ENCODE peak calls at places on chromosomes 7 and 10, in ten cellular contexts. One of them, this sample, is unnamed.

GRCh38 chr10:59072038-59072437 is 104.4 kb upstream of the PHYHIPL start:
- DNase-seq in T-helper 2 cell: no peak
- DNase-seq in NCI-H524: no peak
- DNase-seq in cardiac fibroblast: no peak
- DNase-seq in occipital lobe: no peak
- DNase-seq in nucleus accumbens: no peak
- DNase-seq in fibroblast of lung: no peak
- DNase-seq in NCI-H510A treated with DMSO at 0.1 percent for 48 hours: no peak
- DNase-seq in GM12865: no peak
- DNase-seq in GM04504: no peak
- DNase-seq in this sample: no peak

GRCh38 chr10:10270071-10270470 is 747.6 kb upstream of the CELF2 start:
- DNase-seq in fibroblast of lung: no peak
- DNase-seq in nucleus accumbens: no peak
- DNase-seq in NCI-H510A treated with DMSO at 0.1 percent for 48 hours: no peak
- DNase-seq in occipital lobe: no peak
- DNase-seq in GM04504: no peak
- DNase-seq in T-helper 2 cell: no peak
- DNase-seq in NCI-H524: no peak
- DNase-seq in cardiac fibroblast: peak; percentile 52
- DNase-seq in GM12865: no peak
- DNase-seq in this sample: no peak

GRCh38 chr10:63554666-63555065 is 33.5 kb downstream of the REEP3 start:
- DNase-seq in fibroblast of lung: peak; percentile 99
- DNase-seq in GM04504: peak; percentile 61
- DNase-seq in cardiac fibroblast: peak; percentile 82
- DNase-seq in nucleus accumbens: no peak
- DNase-seq in occipital lobe: no peak
- DNase-seq in NCI-H524: no peak
- DNase-seq in GM12865: peak; percentile 44
- DNase-seq in NCI-H510A treated with DMSO at 0.1 percent for 48 hours: no peak
- DNase-seq in T-helper 2 cell: no peak
- DNase-seq in this sample: no peak

GRCh38 chr10:59016043-59016442 is 160.4 kb upstream of the PHYHIPL start:
- DNase-seq in GM04504: no peak
- DNase-seq in fibroblast of lung: no peak
- DNase-seq in occipital lobe: no peak
- DNase-seq in GM12865: no peak
- DNase-seq in nucleus accumbens: no peak
- DNase-seq in cardiac fibroblast: no peak
- DNase-seq in NCI-H510A treated with DMSO at 0.1 percent for 48 hours: no peak
- DNase-seq in T-helper 2 cell: no peak
- DNase-seq in NCI-H524: no peak
- DNase-seq in this sample: peak; percentile 77

GRCh38 chr7:94056796-94057207 is 52.6 kb upstream of the BET1 start:
- DNase-seq in fibroblast of lung: peak; percentile 98
- DNase-seq in nucleus accumbens: no peak
- DNase-seq in NCI-H524: no peak
- DNase-seq in occipital lobe: no peak
- DNase-seq in cardiac fibroblast: peak; percentile 83
- DNase-seq in T-helper 2 cell: no peak
- DNase-seq in NCI-H510A treated with DMSO at 0.1 percent for 48 hours: no peak
- DNase-seq in GM12865: no peak
- DNase-seq in GM04504: peak; percentile 72
- DNase-seq in this sample: no peak

GRCh38 chr10:103284170-103284569 is 7.2 kb downstream of the INA start:
- DNase-seq in T-helper 2 cell: no peak
- DNase-seq in occipital lobe: no peak
- DNase-seq in cardiac fibroblast: peak; percentile 82
- DNase-seq in nucleus accumbens: no peak
- DNase-seq in GM12865: no peak
- DNase-seq in fibroblast of lung: no peak
- DNase-seq in NCI-H524: no peak
- DNase-seq in GM04504: peak; percentile 77
- DNase-seq in NCI-H510A treated with DMSO at 0.1 percent for 48 hours: no peak
- DNase-seq in this sample: no peak

GRCh38 chr10:117684673-117685211 is 142.2 kb downstream of the EMX2 start:
- DNase-seq in occipital lobe: no peak
- DNase-seq in cardiac fibroblast: peak; percentile 2
- DNase-seq in nucleus accumbens: no peak
- DNase-seq in fibroblast of lung: no peak
- DNase-seq in T-helper 2 cell: no peak
- DNase-seq in NCI-H524: no peak
- DNase-seq in GM04504: peak; percentile 52
- DNase-seq in GM12865: peak; percentile 16
- DNase-seq in NCI-H510A treated with DMSO at 0.1 percent for 48 hours: no peak
- DNase-seq in this sample: no peak

GRCh38 chr10:124648738-124649137 is 95.4 kb downstream of the FAM53B start:
- DNase-seq in nucleus accumbens: peak; percentile 24
- DNase-seq in NCI-H524: peak; percentile 3
- DNase-seq in fibroblast of lung: peak; percentile 87
- DNase-seq in cardiac fibroblast: peak; percentile 89
- DNase-seq in GM04504: peak; percentile 71
- DNase-seq in T-helper 2 cell: peak; percentile 43
- DNase-seq in GM12865: peak; percentile 77
- DNase-seq in occipital lobe: peak; percentile 71
- DNase-seq in NCI-H510A treated with DMSO at 0.1 percent for 48 hours: peak; percentile 96
- DNase-seq in this sample: peak; percentile 92

GRCh38 chr7:1825877-1826741 is 156.0 kb downstream of the ELFN1 start:
- DNase-seq in NCI-H524: no peak
- DNase-seq in NCI-H510A treated with DMSO at 0.1 percent for 48 hours: no peak
- DNase-seq in GM04504: no peak
- DNase-seq in T-helper 2 cell: no peak
- DNase-seq in occipital lobe: no peak
- DNase-seq in cardiac fibroblast: no peak
- DNase-seq in nucleus accumbens: no peak
- DNase-seq in GM12865: no peak
- DNase-seq in fibroblast of lung: no peak
- DNase-seq in this sample: no peak

GRCh38 chr7:10756981-10757380 is 216.7 kb upstream of the PHF14 start:
- DNase-seq in NCI-H510A treated with DMSO at 0.1 percent for 48 hours: no peak
- DNase-seq in fibroblast of lung: no peak
- DNase-seq in GM04504: no peak
- DNase-seq in nucleus accumbens: no peak
- DNase-seq in cardiac fibroblast: no peak
- DNase-seq in occipital lobe: no peak
- DNase-seq in GM12865: no peak
- DNase-seq in NCI-H524: no peak
- DNase-seq in T-helper 2 cell: no peak
- DNase-seq in this sample: peak; percentile 57

GRCh38 chr7:16814987-16815386 is 10.2 kb upstream of the AGR2 start:
- DNase-seq in occipital lobe: no peak
- DNase-seq in GM12865: no peak
- DNase-seq in GM04504: no peak
- DNase-seq in cardiac fibroblast: no peak
- DNase-seq in nucleus accumbens: no peak
- DNase-seq in NCI-H524: no peak
- DNase-seq in NCI-H510A treated with DMSO at 0.1 percent for 48 hours: no peak
- DNase-seq in T-helper 2 cell: no peak
- DNase-seq in fibroblast of lung: no peak
- DNase-seq in this sample: no peak

GRCh38 chr7:31540786-31541185 is 26.9 kb downstream of the ITPRID1 start:
- DNase-seq in fibroblast of lung: no peak
- DNase-seq in occipital lobe: no peak
- DNase-seq in cardiac fibroblast: no peak
- DNase-seq in NCI-H510A treated with DMSO at 0.1 percent for 48 hours: no peak
- DNase-seq in GM04504: no peak
- DNase-seq in GM12865: no peak
- DNase-seq in NCI-H524: no peak
- DNase-seq in T-helper 2 cell: no peak
- DNase-seq in nucleus accumbens: no peak
- DNase-seq in this sample: no peak

GRCh38 chr10:119176166-119176565 is 2.4 kb downstream of the PRDX3 start:
- DNase-seq in nucleus accumbens: no peak
- DNase-seq in GM12865: no peak
- DNase-seq in fibroblast of lung: no peak
- DNase-seq in cardiac fibroblast: peak; percentile 32
- DNase-seq in GM04504: no peak
- DNase-seq in occipital lobe: no peak
- DNase-seq in NCI-H510A treated with DMSO at 0.1 percent for 48 hours: no peak
- DNase-seq in T-helper 2 cell: no peak
- DNase-seq in NCI-H524: no peak
- DNase-seq in this sample: no peak

GRCh38 chr7:38321515-38321944 is 48.1 kb upstream of the TARP start:
- DNase-seq in cardiac fibroblast: peak; percentile 44
- DNase-seq in fibroblast of lung: peak; percentile 88
- DNase-seq in NCI-H510A treated with DMSO at 0.1 percent for 48 hours: no peak
- DNase-seq in occipital lobe: no peak
- DNase-seq in GM12865: no peak
- DNase-seq in T-helper 2 cell: no peak
- DNase-seq in nucleus accumbens: no peak
- DNase-seq in GM04504: peak; percentile 74
- DNase-seq in NCI-H524: no peak
- DNase-seq in this sample: no peak

GRCh38 chr7:15015545-15016314 is 113.2 kb upstream of the DGKB start:
- DNase-seq in fibroblast of lung: peak; percentile 68
- DNase-seq in NCI-H524: peak; percentile 63
- DNase-seq in occipital lobe: no peak
- DNase-seq in GM04504: peak; percentile 59
- DNase-seq in nucleus accumbens: peak; percentile 15
- DNase-seq in GM12865: peak; percentile 64
- DNase-seq in T-helper 2 cell: no peak
- DNase-seq in cardiac fibroblast: peak; percentile 84
- DNase-seq in NCI-H510A treated with DMSO at 0.1 percent for 48 hours: peak; percentile 92
- DNase-seq in this sample: peak; percentile 39

GRCh38 chr7:155396661-155397060 is 61.3 kb upstream of the EN2 start:
- DNase-seq in GM12865: no peak
- DNase-seq in GM04504: no peak
- DNase-seq in T-helper 2 cell: no peak
- DNase-seq in nucleus accumbens: no peak
- DNase-seq in occipital lobe: no peak
- DNase-seq in cardiac fibroblast: no peak
- DNase-seq in NCI-H524: no peak
- DNase-seq in NCI-H510A treated with DMSO at 0.1 percent for 48 hours: no peak
- DNase-seq in fibroblast of lung: no peak
- DNase-seq in this sample: no peak

GRCh38 chr10:62903828-62904227 is 87.7 kb upstream of the EGR2 start:
- DNase-seq in NCI-H524: no peak
- DNase-seq in occipital lobe: no peak
- DNase-seq in cardiac fibroblast: peak; percentile 93
- DNase-seq in GM04504: no peak
- DNase-seq in GM12865: no peak
- DNase-seq in fibroblast of lung: peak; percentile 62
- DNase-seq in T-helper 2 cell: no peak
- DNase-seq in nucleus accumbens: no peak
- DNase-seq in NCI-H510A treated with DMSO at 0.1 percent for 48 hours: no peak
- DNase-seq in this sample: no peak

GRCh38 chr10:97724341-97724941 is 10.9 kb downstream of the MARVELD1 start:
- DNase-seq in fibroblast of lung: peak; percentile 30
- DNase-seq in GM12865: no peak
- DNase-seq in GM04504: peak; percentile 63
- DNase-seq in T-helper 2 cell: no peak
- DNase-seq in nucleus accumbens: no peak
- DNase-seq in cardiac fibroblast: peak; percentile 51
- DNase-seq in NCI-H524: no peak
- DNase-seq in NCI-H510A treated with DMSO at 0.1 percent for 48 hours: no peak
- DNase-seq in occipital lobe: no peak
- DNase-seq in this sample: no peak

GRCh38 chr10:31864834-31865518 is 63.7 kb downstream of the ARHGAP12 start:
- DNase-seq in T-helper 2 cell: no peak
- DNase-seq in fibroblast of lung: peak; percentile 13
- DNase-seq in nucleus accumbens: no peak
- DNase-seq in cardiac fibroblast: peak; percentile 20
- DNase-seq in occipital lobe: no peak
- DNase-seq in NCI-H510A treated with DMSO at 0.1 percent for 48 hours: peak; percentile 37
- DNase-seq in GM04504: no peak
- DNase-seq in GM12865: no peak
- DNase-seq in NCI-H524: no peak
- DNase-seq in this sample: no peak

GRCh38 chr7:34060548-34060947 is 155.2 kb downstream of the BMPER start:
- DNase-seq in GM04504: peak; percentile 58
- DNase-seq in NCI-H524: no peak
- DNase-seq in fibroblast of lung: peak; percentile 66
- DNase-seq in occipital lobe: no peak
- DNase-seq in cardiac fibroblast: peak; percentile 93
- DNase-seq in nucleus accumbens: no peak
- DNase-seq in GM12865: no peak
- DNase-seq in NCI-H510A treated with DMSO at 0.1 percent for 48 hours: no peak
- DNase-seq in T-helper 2 cell: no peak
- DNase-seq in this sample: no peak

GRCh38 chr10:97701438-97702064 is 12.0 kb upstream of the MARVELD1 start:
- DNase-seq in GM04504: no peak
- DNase-seq in fibroblast of lung: peak; percentile 54
- DNase-seq in occipital lobe: peak; percentile 47
- DNase-seq in nucleus accumbens: no peak
- DNase-seq in NCI-H524: peak; percentile 35
- DNase-seq in GM12865: peak; percentile 76
- DNase-seq in cardiac fibroblast: peak; percentile 86
- DNase-seq in NCI-H510A treated with DMSO at 0.1 percent for 48 hours: peak; percentile 91
- DNase-seq in T-helper 2 cell: peak; percentile 22
- DNase-seq in this sample: peak; percentile 88

GRCh38 chr7:322111-322671 is 32.2 kb downstream of the FOXL3 start:
- DNase-seq in occipital lobe: peak; percentile 41
- DNase-seq in GM12865: peak; percentile 63
- DNase-seq in nucleus accumbens: peak; percentile 33
- DNase-seq in cardiac fibroblast: peak; percentile 38
- DNase-seq in T-helper 2 cell: peak; percentile 78
- DNase-seq in NCI-H510A treated with DMSO at 0.1 percent for 48 hours: no peak
- DNase-seq in NCI-H524: no peak
- DNase-seq in GM04504: peak; percentile 5
- DNase-seq in fibroblast of lung: peak; percentile 10
- DNase-seq in this sample: no peak

GRCh38 chr10:103630156-103630555 is 136.7 kb downstream of the NEURL1 start:
- DNase-seq in NCI-H510A treated with DMSO at 0.1 percent for 48 hours: no peak
- DNase-seq in fibroblast of lung: no peak
- DNase-seq in occipital lobe: no peak
- DNase-seq in GM04504: no peak
- DNase-seq in cardiac fibroblast: no peak
- DNase-seq in GM12865: no peak
- DNase-seq in NCI-H524: no peak
- DNase-seq in T-helper 2 cell: no peak
- DNase-seq in nucleus accumbens: no peak
- DNase-seq in this sample: no peak

GRCh38 chr7:158821173-158822021 is 7.9 kb downstream of the ESYT2 start:
- DNase-seq in NCI-H510A treated with DMSO at 0.1 percent for 48 hours: peak; percentile 54
- DNase-seq in nucleus accumbens: no peak
- DNase-seq in T-helper 2 cell: no peak
- DNase-seq in fibroblast of lung: peak; percentile 94
- DNase-seq in NCI-H524: no peak
- DNase-seq in GM12865: no peak
- DNase-seq in GM04504: peak; percentile 46
- DNase-seq in occipital lobe: no peak
- DNase-seq in cardiac fibroblast: peak; percentile 77
- DNase-seq in this sample: no peak

GRCh38 chr7:101589052-101589451 is 40.0 kb downstream of the MYL10 start:
- DNase-seq in occipital lobe: no peak
- DNase-seq in T-helper 2 cell: no peak
- DNase-seq in fibroblast of lung: no peak
- DNase-seq in GM04504: no peak
- DNase-seq in NCI-H510A treated with DMSO at 0.1 percent for 48 hours: no peak
- DNase-seq in cardiac fibroblast: no peak
- DNase-seq in NCI-H524: no peak
- DNase-seq in nucleus accumbens: no peak
- DNase-seq in GM12865: no peak
- DNase-seq in this sample: no peak

GRCh38 chr7:48009257-48009656 is 19.6 kb downstream of the SUN3 start:
- DNase-seq in nucleus accumbens: no peak
- DNase-seq in T-helper 2 cell: no peak
- DNase-seq in GM12865: no peak
- DNase-seq in cardiac fibroblast: no peak
- DNase-seq in NCI-H510A treated with DMSO at 0.1 percent for 48 hours: no peak
- DNase-seq in NCI-H524: no peak
- DNase-seq in fibroblast of lung: no peak
- DNase-seq in GM04504: no peak
- DNase-seq in occipital lobe: no peak
- DNase-seq in this sample: no peak

GRCh38 chr10:5344746-5345145 is 20.0 kb upstream of the UCN3 start:
- DNase-seq in nucleus accumbens: no peak
- DNase-seq in NCI-H524: no peak
- DNase-seq in GM04504: no peak
- DNase-seq in NCI-H510A treated with DMSO at 0.1 percent for 48 hours: no peak
- DNase-seq in cardiac fibroblast: no peak
- DNase-seq in T-helper 2 cell: no peak
- DNase-seq in occipital lobe: no peak
- DNase-seq in fibroblast of lung: no peak
- DNase-seq in GM12865: no peak
- DNase-seq in this sample: no peak

GRCh38 chr7:55173671-55174070 is 154.9 kb downstream of the EGFR start:
- DNase-seq in cardiac fibroblast: no peak
- DNase-seq in NCI-H524: no peak
- DNase-seq in nucleus accumbens: no peak
- DNase-seq in fibroblast of lung: no peak
- DNase-seq in T-helper 2 cell: no peak
- DNase-seq in GM12865: no peak
- DNase-seq in occipital lobe: no peak
- DNase-seq in GM04504: no peak
- DNase-seq in NCI-H510A treated with DMSO at 0.1 percent for 48 hours: no peak
- DNase-seq in this sample: no peak

This sample was measured in globus pallidus.